ENCODE peak calls at places on chromosomes 4 and X, in ten cellular contexts. One of them, this sample, is unnamed.
A peak's percentile ranks its signal among the peaks of the same experiment; 100 is the strongest.

GRCh38 chrX:148872153-148872540 is 371.7 kb downstream of the AFF2 start:
- DNase-seq in KG1: no peak
- DNase-seq in GM04503: no peak
- DNase-seq in mucosa of gallbladder: no peak
- DNase-seq in foreskin fibroblast: no peak
- DNase-seq in AG08396: no peak
- DNase-seq in hypothalamus: no peak
- DNase-seq in sciatic nerve: no peak
- DNase-seq in stimulated activated naive CD4-positive, alpha-beta T cell: no peak
- DNase-seq in NCI-H1105: no peak
- DNase-seq in this sample: no peak

GRCh38 chr4:89411539-89411938 is 103.9 kb upstream of the GPRIN3 start:
- DNase-seq in sciatic nerve: no peak
- DNase-seq in AG08396: no peak
- DNase-seq in mucosa of gallbladder: no peak
- DNase-seq in stimulated activated naive CD4-positive, alpha-beta T cell: no peak
- DNase-seq in NCI-H1105: no peak
- DNase-seq in GM04503: no peak
- DNase-seq in foreskin fibroblast: no peak
- DNase-seq in KG1: no peak
- DNase-seq in hypothalamus: no peak
- DNase-seq in this sample: no peak

GRCh38 chrX:40368611-40369061 is 212.1 kb upstream of the ATP6AP2 start:
- DNase-seq in GM04503: no peak
- DNase-seq in NCI-H1105: no peak
- DNase-seq in foreskin fibroblast: no peak
- DNase-seq in AG08396: no peak
- DNase-seq in mucosa of gallbladder: no peak
- DNase-seq in stimulated activated naive CD4-positive, alpha-beta T cell: no peak
- DNase-seq in KG1: no peak
- DNase-seq in hypothalamus: no peak
- DNase-seq in sciatic nerve: no peak
- DNase-seq in this sample: no peak

GRCh38 chr4:38366997-38367396 is 297.0 kb upstream of the KLF3 start:
- DNase-seq in stimulated activated naive CD4-positive, alpha-beta T cell: no peak
- DNase-seq in KG1: no peak
- DNase-seq in NCI-H1105: no peak
- DNase-seq in foreskin fibroblast: no peak
- DNase-seq in hypothalamus: no peak
- DNase-seq in mucosa of gallbladder: no peak
- DNase-seq in AG08396: no peak
- DNase-seq in GM04503: no peak
- DNase-seq in sciatic nerve: no peak
- DNase-seq in this sample: no peak

GRCh38 chr4:38765391-38765790 is 17.4 kb downstream of the TLR10 start:
- DNase-seq in KG1: no peak
- DNase-seq in GM04503: no peak
- DNase-seq in mucosa of gallbladder: no peak
- DNase-seq in stimulated activated naive CD4-positive, alpha-beta T cell: no peak
- DNase-seq in AG08396: no peak
- DNase-seq in foreskin fibroblast: peak; percentile 52
- DNase-seq in NCI-H1105: no peak
- DNase-seq in sciatic nerve: no peak
- DNase-seq in hypothalamus: no peak
- DNase-seq in this sample: no peak

GRCh38 chrX:2552621-2553297 is 52.0 kb upstream of the DHRSX start:
- DNase-seq in NCI-H1105: no peak
- DNase-seq in GM04503: peak; percentile 96
- DNase-seq in stimulated activated naive CD4-positive, alpha-beta T cell: no peak
- DNase-seq in KG1: no peak
- DNase-seq in mucosa of gallbladder: no peak
- DNase-seq in hypothalamus: no peak
- DNase-seq in foreskin fibroblast: peak; percentile 19
- DNase-seq in sciatic nerve: no peak
- DNase-seq in AG08396: peak; percentile 17
- DNase-seq in this sample: no peak

GRCh38 chrX:19127649-19128168 is 5.4 kb upstream of the ADGRG2 start:
- DNase-seq in AG08396: no peak
- DNase-seq in GM04503: no peak
- DNase-seq in KG1: no peak
- DNase-seq in stimulated activated naive CD4-positive, alpha-beta T cell: no peak
- DNase-seq in mucosa of gallbladder: no peak
- DNase-seq in hypothalamus: no peak
- DNase-seq in foreskin fibroblast: no peak
- DNase-seq in NCI-H1105: no peak
- DNase-seq in sciatic nerve: peak; percentile 65
- DNase-seq in this sample: no peak

GRCh38 chr4:185039508-185040273 is 21.4 kb downstream of the HELT start:
- DNase-seq in hypothalamus: no peak
- DNase-seq in KG1: no peak
- DNase-seq in mucosa of gallbladder: peak; percentile 57
- DNase-seq in stimulated activated naive CD4-positive, alpha-beta T cell: peak; percentile 9
- DNase-seq in foreskin fibroblast: peak; percentile 54
- DNase-seq in AG08396: peak; percentile 80
- DNase-seq in sciatic nerve: no peak
- DNase-seq in NCI-H1105: no peak
- DNase-seq in GM04503: no peak
- DNase-seq in this sample: peak; percentile 18

GRCh38 chrX:65667503-65668355 is at the start of gene MSN:
- DNase-seq in KG1: no peak
- DNase-seq in foreskin fibroblast: peak; percentile 53
- DNase-seq in hypothalamus: peak; percentile 14
- DNase-seq in sciatic nerve: peak; percentile 87
- DNase-seq in mucosa of gallbladder: peak; percentile 60
- DNase-seq in GM04503: no peak
- DNase-seq in AG08396: peak; percentile 77
- DNase-seq in stimulated activated naive CD4-positive, alpha-beta T cell: peak; percentile 47
- DNase-seq in NCI-H1105: peak; percentile 1
- DNase-seq in this sample: peak; percentile 51

GRCh38 chr4:89949782-89950387 is 55.2 kb downstream of the MMRN1 start:
- DNase-seq in sciatic nerve: no peak
- DNase-seq in KG1: no peak
- DNase-seq in NCI-H1105: no peak
- DNase-seq in hypothalamus: no peak
- DNase-seq in AG08396: no peak
- DNase-seq in foreskin fibroblast: no peak
- DNase-seq in GM04503: no peak
- DNase-seq in mucosa of gallbladder: no peak
- DNase-seq in stimulated activated naive CD4-positive, alpha-beta T cell: no peak
- DNase-seq in this sample: no peak

GRCh38 chrX:46793386-46794143 is 34.6 kb upstream of the SLC9A7 start:
- DNase-seq in AG08396: no peak
- DNase-seq in sciatic nerve: no peak
- DNase-seq in NCI-H1105: no peak
- DNase-seq in KG1: no peak
- DNase-seq in hypothalamus: no peak
- DNase-seq in stimulated activated naive CD4-positive, alpha-beta T cell: no peak
- DNase-seq in foreskin fibroblast: no peak
- DNase-seq in mucosa of gallbladder: no peak
- DNase-seq in GM04503: no peak
- DNase-seq in this sample: no peak

GRCh38 chr4:139783761-139784484 is 118.3 kb downstream of the MGST2 start:
- DNase-seq in foreskin fibroblast: no peak
- DNase-seq in AG08396: no peak
- DNase-seq in mucosa of gallbladder: no peak
- DNase-seq in hypothalamus: peak; percentile 23
- DNase-seq in stimulated activated naive CD4-positive, alpha-beta T cell: no peak
- DNase-seq in sciatic nerve: no peak
- DNase-seq in KG1: no peak
- DNase-seq in NCI-H1105: no peak
- DNase-seq in GM04503: no peak
- DNase-seq in this sample: no peak